ENCODE peak calls at places on chromosomes 5 and 9, in four cellular contexts. D is sigmoid colon, B is body of pancreas, X is adrenal gland. P is an unnamed sample.

GRCh38 chr5:126031989-126032716 is 391.1 kb upstream of the GRAMD2B start:
- DNase-seq in D (no peak), B (peak; percentile 11), X (peak; percentile 25), P (no peak)

GRCh38 chr9:20623021-20623747 is 885 bp upstream of the MLLT3 start:
- DNase-seq in D (peak; percentile 70), B (peak; percentile 15), X (peak; percentile 51), P (peak; percentile 34)

GRCh38 chr5:171152382-171152781 is 156.7 kb upstream of the TLX3 start:
- DNase-seq in D (no peak), B (no peak), X (no peak), P (peak; percentile 27)

GRCh38 chr9:69932901-69933300 is 110.7 kb upstream of the MAMDC2 start:
- DNase-seq in D (no peak), B (peak; percentile 15), X (no peak), P (no peak)

GRCh38 chr5:38650540-38651275 is 94.3 kb upstream of the LIFR start:
- DNase-seq in D (no peak), B (no peak), X (no peak), P (no peak)

GRCh38 chr9:70161414-70161732 is 97.4 kb upstream of the SMC5 start:
- DNase-seq in D (no peak), B (no peak), X (no peak), P (no peak)

GRCh38 chr5:169394371-169394770 is 93.4 kb upstream of the SLIT3 start:
- DNase-seq in D (no peak), B (no peak), X (no peak), P (no peak)

GRCh38 chr5:42518595-42519067 is 95.4 kb downstream of the GHR start:
- DNase-seq in D (peak; percentile 78), B (no peak), X (no peak), P (no peak)

GRCh38 chr5:120538644-120539043 is 74.5 kb downstream of the PRR16 start:
- DNase-seq in D (no peak), B (no peak), X (no peak), P (no peak)

GRCh38 chr9:106801816-106802215 is 61.1 kb upstream of the ZNF462 start:
- DNase-seq in D (no peak), B (no peak), X (no peak), P (no peak)

GRCh38 chr9:134570151-134570621 is 71.4 kb upstream of the COL5A1 start:
- DNase-seq in D (peak; percentile 39), B (no peak), X (peak; percentile 9), P (no peak)

GRCh38 chr5:53438486-53439472 is 41.6 kb upstream of the FST start:
- DNase-seq in D (no peak), B (no peak), X (no peak), P (peak; percentile 63)

GRCh38 chr9:130720762-130721161 is 27.2 kb downstream of the EXOSC2 start:
- DNase-seq in D (no peak), B (no peak), X (no peak), P (no peak)

GRCh38 chr5:6900828-6901227 is 187.6 kb downstream of the TENT4A start:
- DNase-seq in D (no peak), B (peak; percentile 77), X (no peak), P (no peak)

GRCh38 chr9:75826292-75826691 is 64.2 kb upstream of the PCSK5 start:
- DNase-seq in D (no peak), B (no peak), X (no peak), P (no peak)

GRCh38 chr9:76866689-76867088 is 39.2 kb downstream of the PRUNE2 start:
- DNase-seq in D (no peak), B (no peak), X (no peak), P (peak; percentile 87)

GRCh38 chr5:90015584-90016018 is 394.0 kb downstream of the CETN3 start:
- DNase-seq in D (no peak), B (no peak), X (no peak), P (peak; percentile 34)

GRCh38 chr5:169719360-169720314 is 82.6 kb downstream of the DOCK2 start:
- DNase-seq in D (no peak), B (no peak), X (no peak), P (no peak)

GRCh38 chr9:93156475-93157008 is 22.5 kb upstream of the NINJ1 start:
- DNase-seq in D (no peak), B (no peak), X (no peak), P (no peak)

GRCh38 chr9:16551692-16552091 is 318.8 kb downstream of the BNC2 start:
- DNase-seq in D (no peak), B (no peak), X (no peak), P (no peak)

GRCh38 chr5:38715671-38716070 is 130.1 kb upstream of the OSMR start:
- DNase-seq in D (no peak), B (no peak), X (no peak), P (no peak)

GRCh38 chr5:114146398-114146797 is 215.5 kb upstream of the KCNN2 start:
- DNase-seq in D (no peak), B (no peak), X (no peak), P (no peak)

GRCh38 chr5:3129252-3129651 is 377.8 kb upstream of the IRX2 start:
- DNase-seq in D (no peak), B (no peak), X (no peak), P (no peak)

GRCh38 chr9:35729700-35730485 is 2.1 kb downstream of the TLN1 start:
- DNase-seq in D (peak; percentile 82), B (peak; percentile 69), X (peak; percentile 66), P (peak; percentile 81)

GRCh38 chr5:150137997-150138396 is 17.6 kb downstream of the PDGFRB start:
- DNase-seq in D (no peak), B (no peak), X (no peak), P (no peak)

GRCh38 chr9:133715866-133716563 is 22.1 kb downstream of the SARDH start:
- DNase-seq in D (peak; percentile 61), B (no peak), X (peak; percentile 26), P (no peak)

GRCh38 chr9:33443047-33443446 is 4.3 kb downstream of the AQP3 start:
- DNase-seq in D (no peak), B (no peak), X (peak; percentile 87), P (peak; percentile 83)

DNA sequence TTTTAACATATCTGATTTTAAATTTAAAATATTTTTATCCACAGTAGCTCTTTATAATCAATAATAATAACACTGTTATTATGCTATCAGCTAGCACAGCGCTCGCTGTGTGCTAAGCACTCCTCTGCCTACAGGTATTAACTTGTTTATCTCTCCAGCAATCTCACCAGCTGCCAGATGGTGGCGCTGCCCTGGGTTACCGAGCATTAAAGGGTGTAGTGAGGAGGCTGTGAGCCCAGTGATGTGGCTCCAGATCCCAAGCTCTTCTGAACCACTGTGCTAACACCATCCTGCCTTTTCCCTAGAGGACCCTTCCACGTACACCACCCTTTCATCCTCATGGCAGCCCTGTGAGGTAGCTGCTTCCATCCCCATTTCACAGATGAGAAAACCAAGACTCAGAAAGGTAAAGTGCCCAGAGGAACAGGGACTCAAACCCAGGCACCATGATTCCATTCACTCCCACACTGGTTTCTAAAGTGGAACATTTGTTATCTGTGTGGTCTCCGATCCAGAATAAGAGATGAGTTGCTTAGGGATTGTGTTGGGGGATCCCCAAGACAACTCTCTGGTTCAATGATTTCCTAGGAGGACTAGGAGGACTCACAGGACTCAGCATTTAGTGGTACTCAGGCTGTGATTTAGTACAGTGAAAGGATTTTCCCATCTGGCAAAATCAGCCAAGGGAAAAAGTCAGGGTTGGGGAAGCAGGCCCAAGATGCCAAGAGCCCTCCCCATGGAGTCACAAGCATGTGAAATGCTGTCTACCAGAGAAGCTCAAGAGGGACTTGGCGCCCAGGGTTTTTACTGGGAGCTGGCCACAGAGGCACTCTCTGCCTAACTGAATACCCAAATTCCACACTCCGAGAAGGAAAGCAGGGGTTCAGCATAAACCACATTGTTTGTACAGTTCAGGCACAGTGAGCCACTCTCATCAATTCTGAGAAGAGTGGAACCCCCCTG is 7.0 kb downstream of the IGFBPL1 start:
- DNase-seq in D (peak; percentile 24), B (no peak), X (no peak), P (peak; percentile 31)
- TF ChIP-seq CTCF in D (no peak), B (peak; percentile 32), X (no peak), P (no peak)

GRCh38 chr9:124770359-124771020 is 621 bp downstream of the NR6A1 start:
- DNase-seq in D (peak; percentile 72), B (peak; percentile 31), X (no peak), P (peak; percentile 69)
- H3K27ac ChIP-seq in D (peak overlapping the region; percentile 86), B (peak overlapping the region; percentile 40), X (no peak overlapping the region), P (peak overlapping the region; percentile 79)

DNA sequence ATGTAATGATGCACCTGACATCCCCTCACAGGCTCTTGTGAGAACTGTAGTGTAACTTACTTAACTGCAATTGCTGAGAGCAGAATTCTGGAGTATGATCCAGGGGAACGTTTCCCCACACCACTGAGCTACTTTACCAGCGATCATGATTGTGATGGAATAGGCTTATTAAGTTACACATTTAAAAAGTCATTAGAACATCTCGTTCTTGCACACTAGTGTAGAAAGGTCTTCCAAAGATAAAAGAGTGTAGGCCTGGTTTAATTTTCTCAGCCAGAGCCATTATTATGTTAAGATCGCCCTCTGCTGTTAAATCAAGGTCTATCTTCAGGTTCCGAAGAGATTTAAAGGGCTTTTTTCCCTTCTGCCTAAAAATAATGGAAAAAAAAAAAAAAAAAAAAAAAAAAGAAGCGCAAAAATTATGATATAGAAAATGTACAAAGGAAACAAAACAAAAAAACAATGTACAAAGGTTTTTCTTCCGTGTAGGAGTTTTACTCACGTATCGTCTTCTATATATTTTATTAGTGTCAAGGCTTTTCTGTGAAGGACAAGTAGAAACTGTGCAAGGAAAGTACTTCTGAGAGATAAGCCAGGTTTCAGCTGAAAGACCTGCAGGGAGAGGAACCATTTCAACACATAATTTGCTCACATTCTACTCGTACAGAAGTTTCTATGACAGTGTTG is 18.6 kb upstream of the MOB3B start:
- DNase-seq in D (no peak), B (peak; percentile 18), X (no peak), P (peak; percentile 45)
- TF ChIP-seq CTCF in D (peak; percentile 46), B (peak; percentile 67), X (peak; percentile 39), P (peak; percentile 70)

GRCh38 chr5:1480217-1480616 is 35.0 kb upstream of the SLC6A3 start:
- DNase-seq in D (no peak), B (peak; percentile 70), X (peak; percentile 78), P (no peak)
- H3K27ac ChIP-seq in D (peak overlapping the region; percentile 59), B (no peak overlapping the region), X (peak overlapping the region; percentile 57), P (peak overlapping the region; percentile 75)

DNA sequence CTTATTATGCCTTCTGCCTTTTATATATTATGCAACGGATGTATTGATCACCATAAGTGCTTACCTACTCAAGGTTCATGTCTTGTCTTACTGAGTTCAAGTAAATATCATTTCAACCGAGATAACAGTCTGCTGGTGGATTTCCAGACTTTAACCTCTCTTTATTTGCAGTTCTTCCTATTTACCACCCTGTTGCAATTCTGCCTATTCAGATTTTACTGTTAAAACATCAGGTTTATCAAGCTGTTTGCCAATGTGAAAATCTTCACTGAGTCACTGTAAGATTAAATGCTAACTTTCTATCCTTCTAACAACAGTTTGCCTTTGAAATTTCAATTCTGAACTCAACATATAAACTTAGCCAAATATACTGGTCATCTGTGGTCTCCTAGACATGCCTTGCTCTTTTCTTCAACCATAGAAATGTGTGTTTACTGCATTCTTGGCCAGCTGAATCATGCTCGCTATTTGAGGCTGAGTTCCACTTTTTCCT is 471.7 kb upstream of the RORB start:
- DNase-seq in D (no peak), B (no peak), X (no peak), P (peak; percentile 29)
- TF ChIP-seq CTCF in D (no peak), B (no peak), X (no peak), P (no peak)

GRCh38 chr5:69414885-69415583 is at the start of gene MARVELD2:
- DNase-seq in D (no peak), B (peak; percentile 97), X (peak; percentile 78), P (peak; percentile 98)
- H3K27ac ChIP-seq in D (no peak within 1 kb of the TSS), B (peak within 1 kb of the TSS; percentile 91), X (peak within 1 kb of the TSS; percentile 49), P (peak within 1 kb of the TSS; percentile 68)

GRCh38 chr9:123331303-123331702 is 24.7 kb upstream of the CRB2 start:
- DNase-seq in D (no peak), B (no peak), X (no peak), P (no peak)
- TF ChIP-seq CTCF in D (no peak), B (no peak), X (no peak), P (no peak)

GRCh38 chr9:91483189-91483691 is 59.6 kb upstream of the NFIL3 start:
- DNase-seq in D (no peak), B (no peak), X (no peak), P (no peak)
- H3K27ac ChIP-seq in D (peak overlapping the region; percentile 80), B (no peak overlapping the region), X (no peak overlapping the region), P (no peak overlapping the region)